ENCODE peak calls at places on chromosomes 11 and 22, in seven cellular contexts. One of them, this sample, is unnamed.

GRCh38 chr22:30041881-30042280 is 38.4 kb upstream of the HORMAD2 start:
- DNase-seq in mucosa of gallbladder: no peak
- DNase-seq in osteocyte: peak; percentile 6
- DNase-seq in sigmoid colon: peak; percentile 26
- DNase-seq in lung: no peak
- DNase-seq in LoVo: no peak
- DNase-seq in tibial artery: no peak
- DNase-seq in this sample: no peak

GRCh38 chr11:76974179-76974891 is 59.9 kb upstream of the B3GNT6 start:
- DNase-seq in mucosa of gallbladder: no peak
- DNase-seq in osteocyte: no peak
- DNase-seq in sigmoid colon: no peak
- DNase-seq in lung: no peak
- DNase-seq in LoVo: no peak
- DNase-seq in tibial artery: no peak
- DNase-seq in this sample: no peak

GRCh38 chr11:10488121-10488580 is 33.1 kb downstream of the AMPD3 start:
- DNase-seq in mucosa of gallbladder: peak; percentile 56
- DNase-seq in osteocyte: no peak
- DNase-seq in sigmoid colon: no peak
- DNase-seq in lung: no peak
- DNase-seq in LoVo: peak; percentile 92
- DNase-seq in tibial artery: no peak
- DNase-seq in this sample: no peak

GRCh38 chr11:23112987-23113886 is 253.0 kb upstream of the CCDC179 start:
- DNase-seq in mucosa of gallbladder: peak; percentile 86
- DNase-seq in osteocyte: no peak
- DNase-seq in sigmoid colon: no peak
- DNase-seq in lung: no peak
- DNase-seq in LoVo: peak; percentile 55
- DNase-seq in tibial artery: no peak
- DNase-seq in this sample: no peak

GRCh38 chr11:82899957-82900276 is 313 bp downstream of the PRCP start:
- DNase-seq in mucosa of gallbladder: no peak
- DNase-seq in osteocyte: no peak
- DNase-seq in sigmoid colon: no peak
- DNase-seq in lung: no peak
- DNase-seq in LoVo: no peak
- DNase-seq in tibial artery: no peak
- DNase-seq in this sample: no peak

GRCh38 chr11:10401696-10402392 is 53.2 kb upstream of the AMPD3 start:
- DNase-seq in mucosa of gallbladder: no peak
- DNase-seq in osteocyte: no peak
- DNase-seq in sigmoid colon: no peak
- DNase-seq in lung: no peak
- DNase-seq in LoVo: no peak
- DNase-seq in tibial artery: no peak
- DNase-seq in this sample: no peak

GRCh38 chr11:112172362-112172994 is 2.8 kb upstream of the BCO2 start:
- DNase-seq in mucosa of gallbladder: no peak
- DNase-seq in osteocyte: no peak
- DNase-seq in sigmoid colon: no peak
- DNase-seq in lung: no peak
- DNase-seq in LoVo: no peak
- DNase-seq in tibial artery: no peak
- DNase-seq in this sample: no peak

GRCh38 chr11:111665779-111666178 is 63.5 kb downstream of the SIK2 start:
- DNase-seq in mucosa of gallbladder: no peak
- DNase-seq in osteocyte: no peak
- DNase-seq in sigmoid colon: no peak
- DNase-seq in lung: no peak
- DNase-seq in LoVo: no peak
- DNase-seq in tibial artery: no peak
- DNase-seq in this sample: no peak

GRCh38 chr11:59555601-59556114 is 44.3 kb downstream of the OR4D9 start:
- DNase-seq in mucosa of gallbladder: no peak
- DNase-seq in osteocyte: no peak
- DNase-seq in sigmoid colon: no peak
- DNase-seq in lung: no peak
- DNase-seq in LoVo: no peak
- DNase-seq in tibial artery: no peak
- DNase-seq in this sample: no peak

GRCh38 chr11:15969281-15969680 is 387.1 kb downstream of the SOX6 start:
- DNase-seq in mucosa of gallbladder: peak; percentile 58
- DNase-seq in osteocyte: no peak
- DNase-seq in sigmoid colon: peak; percentile 76
- DNase-seq in lung: peak; percentile 49
- DNase-seq in LoVo: peak; percentile 51
- DNase-seq in tibial artery: peak; percentile 64
- DNase-seq in this sample: no peak

GRCh38 chr22:47783433-47784366 is 1021.2 kb downstream of the TBC1D22A start:
- DNase-seq in mucosa of gallbladder: no peak
- DNase-seq in osteocyte: no peak
- DNase-seq in sigmoid colon: no peak
- DNase-seq in lung: peak; percentile 16
- DNase-seq in LoVo: no peak
- DNase-seq in tibial artery: no peak
- DNase-seq in this sample: no peak

GRCh38 chr11:44596541-44597276 is 31.2 kb downstream of the CD82 start:
- DNase-seq in mucosa of gallbladder: no peak
- DNase-seq in osteocyte: no peak
- DNase-seq in sigmoid colon: no peak
- DNase-seq in lung: no peak
- DNase-seq in LoVo: no peak
- DNase-seq in tibial artery: no peak
- DNase-seq in this sample: peak; percentile 90

GRCh38 chr11:2772544-2773031 is 72.8 kb upstream of the KCNQ1OT1 start:
- DNase-seq in mucosa of gallbladder: peak; percentile 6
- DNase-seq in osteocyte: peak; percentile 71
- DNase-seq in sigmoid colon: no peak
- DNase-seq in lung: no peak
- DNase-seq in LoVo: peak; percentile 9
- DNase-seq in tibial artery: no peak
- DNase-seq in this sample: peak; percentile 63

GRCh38 chr11:127070808-127071207 is 70.2 kb upstream of the KIRREL3 start:
- DNase-seq in mucosa of gallbladder: no peak
- DNase-seq in osteocyte: peak; percentile 42
- DNase-seq in sigmoid colon: no peak
- DNase-seq in lung: no peak
- DNase-seq in LoVo: no peak
- DNase-seq in tibial artery: no peak
- DNase-seq in this sample: no peak

GRCh38 chr22:30277547-30278344 is 11.1 kb upstream of the OSM start:
- DNase-seq in mucosa of gallbladder: no peak
- DNase-seq in osteocyte: no peak
- DNase-seq in sigmoid colon: no peak
- DNase-seq in lung: no peak
- DNase-seq in LoVo: peak; percentile 39
- DNase-seq in tibial artery: peak; percentile 57
- DNase-seq in this sample: no peak

GRCh38 chr11:8566613-8567210 is 27.3 kb downstream of the STK33 start:
- DNase-seq in mucosa of gallbladder: no peak
- DNase-seq in osteocyte: no peak
- DNase-seq in sigmoid colon: no peak
- DNase-seq in lung: no peak
- DNase-seq in LoVo: peak; percentile 65
- DNase-seq in tibial artery: no peak
- DNase-seq in this sample: no peak

GRCh38 chr11:5196731-5197130 is 3.8 kb downstream of the OR51V1 start:
- DNase-seq in mucosa of gallbladder: no peak
- DNase-seq in osteocyte: no peak
- DNase-seq in sigmoid colon: no peak
- DNase-seq in lung: no peak
- DNase-seq in LoVo: no peak
- DNase-seq in tibial artery: no peak
- DNase-seq in this sample: no peak

GRCh38 chr22:48754611-48755331 is 1072.9 kb downstream of the BRD1 start:
- DNase-seq in mucosa of gallbladder: peak; percentile 7
- DNase-seq in osteocyte: peak; percentile 70
- DNase-seq in sigmoid colon: peak; percentile 58
- DNase-seq in lung: peak; percentile 23
- DNase-seq in LoVo: no peak
- DNase-seq in tibial artery: no peak
- DNase-seq in this sample: peak; percentile 57

GRCh38 chr11:102081313-102081712 is 28.9 kb upstream of the YAP1 start:
- DNase-seq in mucosa of gallbladder: no peak
- DNase-seq in osteocyte: peak; percentile 77
- DNase-seq in sigmoid colon: no peak
- DNase-seq in lung: no peak
- DNase-seq in LoVo: no peak
- DNase-seq in tibial artery: no peak
- DNase-seq in this sample: no peak

GRCh38 chr22:38782402-38783094 is 11.4 kb downstream of the DNAL4 start:
- DNase-seq in mucosa of gallbladder: no peak
- DNase-seq in osteocyte: no peak
- DNase-seq in sigmoid colon: no peak
- DNase-seq in lung: no peak
- DNase-seq in LoVo: no peak
- DNase-seq in tibial artery: no peak
- DNase-seq in this sample: no peak

GRCh38 chr11:8545698-8546366 is 48.2 kb downstream of the STK33 start:
- DNase-seq in mucosa of gallbladder: no peak
- DNase-seq in osteocyte: no peak
- DNase-seq in sigmoid colon: no peak
- DNase-seq in lung: no peak
- DNase-seq in LoVo: no peak
- DNase-seq in tibial artery: no peak
- DNase-seq in this sample: no peak

GRCh38 chr11:61892085-61892370 is 683 bp upstream of the FADS3 start:
- DNase-seq in mucosa of gallbladder: no peak
- DNase-seq in osteocyte: no peak
- DNase-seq in sigmoid colon: no peak
- DNase-seq in lung: no peak
- DNase-seq in LoVo: no peak
- DNase-seq in tibial artery: no peak
- DNase-seq in this sample: no peak

GRCh38 chr11:83061883-83062282 is 9.8 kb downstream of the RAB30 start:
- DNase-seq in mucosa of gallbladder: no peak
- DNase-seq in osteocyte: no peak
- DNase-seq in sigmoid colon: no peak
- DNase-seq in lung: no peak
- DNase-seq in LoVo: no peak
- DNase-seq in tibial artery: no peak
- DNase-seq in this sample: no peak

This sample was measured in activated effector memory CD4-positive, alpha-beta T cell treated with anti-CD3 and anti-CD28 coated beads, Interleukin-2, amount 50 U/mL, for 16 hours.